ENCODE peak calls at places on chromosomes 5 and 9, in seven cellular contexts. W is tibial artery, Q is lung, H is PC-3, D is bronchial epithelial cell, V is keratinocyte, L is mammary epithelial cell. U is an unnamed sample. For H3K36me3, the result is how much of the 10 kb centered on the place peaks cover.

GRCh38 chr5:122933926-122934325 is 88.5 kb downstream of the SNX24 start:
- DNase-seq in W (no peak), Q (no peak), H (no peak), D (no peak), V (no peak), L (no peak), U (no peak)

GRCh38 chr5:149790276-149790675 is 60.2 kb downstream of the PPARGC1B start:
- DNase-seq in W (no peak), Q (no peak), H (no peak), D (no peak), V (no peak), L (no peak), U (no peak)

GRCh38 chr9:91245432-91246313 is 116.0 kb downstream of the AUH start:
- DNase-seq in W (no peak), Q (no peak), H (peak), D (peak), V (no peak), L (peak), U (no peak)

GRCh38 chr9:21605489-21605931 is 123.4 kb upstream of the IFNE start:
- DNase-seq in W (no peak), Q (no peak), H (peak), D (no peak), V (no peak), L (peak), U (peak)

GRCh38 chr5:173618927-173619519 is 2.6 kb upstream of the BOD1 start:
- DNase-seq in W (peak), Q (peak), H (peak), D (peak), V (no peak), L (peak), U (no peak)

GRCh38 chr9:88816141-88816540 is 175.1 kb upstream of the S1PR3 start:
- DNase-seq in W (no peak), Q (no peak), H (no peak), D (no peak), V (no peak), L (no peak), U (no peak)

GRCh38 chr5:2259494-2260107 is 376.9 kb upstream of the IRX4 start:
- DNase-seq in W (no peak), Q (no peak), H (no peak), D (no peak), V (no peak), L (no peak), U (no peak)

GRCh38 chr9:89254058-89254772 is 56.8 kb upstream of the CKS2 start:
- DNase-seq in W (no peak), Q (no peak), H (no peak), D (no peak), V (no peak), L (no peak), U (no peak)

GRCh38 chr9:1047605-1048235 is 2.4 kb upstream of the DMRT2 start:
- DNase-seq in W (no peak), Q (no peak), H (peak), D (no peak), V (no peak), L (no peak), U (no peak)

GRCh38 chr5:115170128-115170923 is 618 bp upstream of the TRIM36 start:
- DNase-seq in W (no peak), Q (peak), H (peak), D (no peak), V (no peak), L (no peak), U (no peak)

GRCh38 chr5:115169392-115170127 is at the start of gene TRIM36:
- DNase-seq in W (peak), Q (peak), H (peak), D (peak), V (peak), L (peak), U (peak)

GRCh38 chr5:115166744-115167393 is 2.8 kb downstream of the TRIM36 start:
- DNase-seq in W (no peak), Q (no peak), H (no peak), D (no peak), V (no peak), L (no peak), U (no peak)

GRCh38 chr5:115168829-115169391 is 798 bp downstream of the TRIM36 start:
- DNase-seq in W (no peak), Q (no peak), H (no peak), D (no peak), V (no peak), L (peak), U (no peak)

GRCh38 chr5:115170924-115171510 is 1.3 kb upstream of the TRIM36 start:
- DNase-seq in W (no peak), Q (no peak), H (peak), D (no peak), V (no peak), L (no peak), U (no peak)
- H3K4me3 ChIP-seq in W (peak), Q (peak), H (peak), D (no peak), V (peak), L (peak), U (peak)

DNA sequence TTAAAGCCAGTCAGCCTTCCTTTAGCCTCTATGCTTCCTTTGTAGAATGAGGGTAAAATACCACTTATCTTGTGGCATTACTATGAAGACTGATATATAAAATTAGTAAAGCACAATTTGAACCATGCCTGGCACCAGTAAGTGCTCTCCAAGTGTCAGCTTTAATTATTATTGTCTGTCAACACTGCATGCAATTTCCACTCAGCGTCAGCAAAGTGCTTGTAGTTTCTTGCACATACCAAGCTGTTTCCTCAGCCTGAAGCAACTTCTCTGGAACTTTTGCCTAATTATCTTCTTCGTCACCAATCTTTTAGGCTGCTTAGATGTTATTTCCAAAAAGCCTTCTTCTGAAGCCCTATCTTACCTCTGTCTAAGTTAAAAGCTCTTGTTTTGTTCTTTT is 177.3 kb downstream of the CDC42SE2 start:
- DNase-seq in W (no peak), Q (no peak), H (no peak), D (no peak), V (no peak), L (no peak), U (no peak)
- H3K36me3 ChIP-seq in W (under half), Q (under half), H (under half), D (under half), V (under half), L (under half), U (under half)

DNA sequence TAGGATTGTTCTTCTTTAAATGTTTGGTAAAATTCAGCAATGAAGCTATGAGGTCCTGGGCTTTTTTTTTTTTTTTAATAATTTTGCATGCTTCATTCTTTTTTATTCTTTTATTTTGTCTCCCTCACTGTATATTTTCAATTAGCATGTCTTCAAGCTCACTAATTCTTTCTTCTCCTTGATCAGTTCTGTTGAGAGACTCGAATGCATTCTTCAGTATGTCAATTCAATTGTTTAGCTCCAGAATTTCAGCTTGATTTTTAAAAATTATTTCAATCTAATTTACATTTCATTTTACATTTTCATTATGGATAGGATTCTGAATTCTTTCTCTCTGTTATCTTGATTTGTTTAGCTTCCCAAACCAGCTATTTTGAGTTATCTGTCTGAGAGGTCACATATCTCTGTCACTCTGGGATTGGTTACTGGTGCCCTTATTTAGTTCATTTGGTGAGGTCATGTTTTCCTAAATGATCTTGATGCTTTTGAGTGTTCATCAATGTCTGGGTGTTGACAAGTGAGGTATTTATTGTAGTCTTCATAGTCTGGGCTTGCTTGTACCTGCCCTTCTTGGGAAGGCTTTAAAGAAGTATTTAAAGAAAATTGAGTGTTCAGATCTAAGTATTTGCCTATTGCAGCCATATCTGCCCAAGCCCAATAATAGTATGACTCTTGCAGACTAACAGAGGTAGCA is 9.1 kb downstream of the LURAP1L start:
- DNase-seq in W (no peak), Q (no peak), H (no peak), D (peak), V (no peak), L (no peak), U (no peak)
- H3K4me3 ChIP-seq in W (no peak), Q (no peak), H (peak), D (no peak), V (peak), L (no peak), U (no peak)

GRCh38 chr5:135565691-135566421 is 12.9 kb downstream of the CXCL14 start:
- DNase-seq in W (peak), Q (peak), H (peak), D (peak), V (no peak), L (peak), U (no peak)
- H3K36me3 ChIP-seq in W (under half), Q (under half), H (under half), D (under half), V (under half), L (under half), U (under half)

GRCh38 chr9:131670247-131670681 is 69.6 kb downstream of the RAPGEF1 start:
- DNase-seq in W (peak), Q (no peak), H (no peak), D (no peak), V (no peak), L (no peak), U (no peak)

GRCh38 chr9:131671150-131671549 is 68.7 kb downstream of the RAPGEF1 start:
- DNase-seq in W (no peak), Q (no peak), H (no peak), D (no peak), V (no peak), L (no peak), U (no peak)

GRCh38 chr9:131673531-131673930 is 66.3 kb downstream of the RAPGEF1 start:
- DNase-seq in W (no peak), Q (no peak), H (no peak), D (no peak), V (no peak), L (no peak), U (no peak)

GRCh38 chr9:131673068-131673467 is 66.8 kb downstream of the RAPGEF1 start:
- DNase-seq in W (no peak), Q (no peak), H (no peak), D (no peak), V (no peak), L (no peak), U (no peak)

DNA sequence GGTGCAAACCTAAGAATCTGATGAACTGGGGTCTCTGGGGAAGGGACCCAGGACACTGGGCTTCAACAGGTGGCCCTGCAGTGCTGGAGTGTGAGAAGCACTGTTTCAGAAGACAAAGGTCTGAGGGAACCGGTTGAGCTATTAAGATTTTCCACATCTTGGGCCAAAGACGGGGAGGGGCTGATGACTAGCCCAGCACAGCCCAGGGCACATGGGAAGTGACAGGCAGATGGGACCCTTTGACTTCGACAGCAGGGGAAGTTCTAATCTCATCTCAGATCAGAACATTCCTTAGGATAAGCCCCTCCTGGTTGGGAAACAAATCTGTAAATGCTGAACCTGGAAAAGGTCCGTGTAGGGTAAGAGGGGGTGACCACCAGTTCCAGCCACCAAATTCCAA is 67.4 kb downstream of the RAPGEF1 start:
- DNase-seq in W (no peak), Q (no peak), H (no peak), D (no peak), V (no peak), L (no peak), U (no peak)
- H3K4me3 ChIP-seq in W (no peak), Q (no peak), H (no peak), D (no peak), V (no peak), L (no peak), U (no peak)

GRCh38 chr9:95477885-95478790 is 38.6 kb downstream of the PTCH1 start:
- DNase-seq in W (no peak), Q (no peak), H (no peak), D (no peak), V (no peak), L (no peak), U (no peak)

GRCh38 chr9:95481000-95481399 is 35.8 kb downstream of the PTCH1 start:
- DNase-seq in W (no peak), Q (no peak), H (no peak), D (no peak), V (no peak), L (no peak), U (no peak)

GRCh38 chr9:95477441-95477840 is 39.3 kb downstream of the PTCH1 start:
- DNase-seq in W (no peak), Q (no peak), H (no peak), D (peak), V (no peak), L (no peak), U (no peak)

GRCh38 chr9:95483431-95483830 is 33.3 kb downstream of the PTCH1 start:
- DNase-seq in W (no peak), Q (no peak), H (no peak), D (no peak), V (no peak), L (no peak), U (no peak)

GRCh38 chr9:95480346-95480745 is 36.4 kb downstream of the PTCH1 start:
- DNase-seq in W (no peak), Q (no peak), H (no peak), D (no peak), V (no peak), L (no peak), U (no peak)
- H3K36me3 ChIP-seq in W (half or more), Q (under half), H (under half), D (under half), V (under half), L (under half), U (under half)

GRCh38 chr5:43036409-43036808 is 3.7 kb downstream of the ANXA2R start:
- DNase-seq in W (no peak), Q (no peak), H (no peak), D (no peak), V (no peak), L (no peak), U (no peak)

GRCh38 chr5:43039115-43039467 is 1.0 kb downstream of the ANXA2R start:
- DNase-seq in W (no peak), Q (no peak), H (no peak), D (no peak), V (no peak), L (no peak), U (no peak)

GRCh38 chr5:43038523-43038989 is 1.6 kb downstream of the ANXA2R start:
- DNase-seq in W (no peak), Q (no peak), H (peak), D (no peak), V (no peak), L (no peak), U (no peak)

GRCh38 chr5:43037929-43038510 is 2.1 kb downstream of the ANXA2R start:
- DNase-seq in W (no peak), Q (no peak), H (peak), D (peak), V (no peak), L (peak), U (no peak)

GRCh38 chr5:43036856-43037711 is 3.0 kb downstream of the ANXA2R start:
- DNase-seq in W (no peak), Q (no peak), H (peak), D (no peak), V (no peak), L (no peak), U (no peak)
- H3K4me3 ChIP-seq in W (peak), Q (peak), H (peak), D (no peak), V (peak), L (peak), U (peak)

GRCh38 chr9:128595471-128595870 is 43.1 kb downstream of the SPTAN1 start:
- DNase-seq in W (no peak), Q (no peak), H (no peak), D (no peak), V (no peak), L (no peak), U (no peak)
- H3K36me3 ChIP-seq in W (half or more), Q (under half), H (under half), D (under half), V (under half), L (half or more), U (under half)

U was measured in kidney epithelial cell.